ENCODE peak calls at places on chromosomes 13 and 19, in six cellular contexts. V, Q, A, N, W and R are unnamed samples.
A peak's percentile ranks its signal among the peaks of the same experiment; 100 is the strongest.

GRCh38 chr19:48492925-48493717 is 18.5 kb downstream of the LMTK3 start:
- DNase-seq in V (peak; percentile 99), Q (peak; percentile 95), A (no peak), N (peak; percentile 95), W (peak; percentile 95), R (peak; percentile 95)

GRCh38 chr13:105278797-105279425 is 1256.6 kb downstream of the EFNB2 start:
- DNase-seq in V (no peak), Q (no peak), A (no peak), N (no peak), W (no peak), R (no peak)

GRCh38 chr13:94020833-94021232 is 458.6 kb downstream of the DCT start:
- DNase-seq in V (no peak), Q (peak; percentile 10), A (no peak), N (no peak), W (no peak), R (no peak)

GRCh38 chr19:49894011-49894664 is 2.5 kb downstream of the IL4I1 start:
- DNase-seq in V (no peak), Q (no peak), A (no peak), N (no peak), W (peak; percentile 24), R (no peak)

GRCh38 chr13:60679928-60680693 is 283.1 kb downstream of the TDRD3 start:
- DNase-seq in V (no peak), Q (no peak), A (no peak), N (no peak), W (no peak), R (no peak)

GRCh38 chr19:33389574-33390119 is 16.1 kb downstream of the CEBPG start:
- DNase-seq in V (no peak), Q (no peak), A (no peak), N (no peak), W (peak; percentile 28), R (peak; percentile 41)

GRCh38 chr13:51781246-51782022 is 22.5 kb downstream of the DHRS12 start:
- DNase-seq in V (no peak), Q (peak; percentile 34), A (no peak), N (no peak), W (no peak), R (peak; percentile 47)

GRCh38 chr19:28406237-28406596 is 806.7 kb downstream of the UQCRFS1 start:
- DNase-seq in V (no peak), Q (no peak), A (peak; percentile 33), N (no peak), W (no peak), R (no peak)

GRCh38 chr19:38273499-38273898 is 9.1 kb downstream of the SPINT2 start:
- DNase-seq in V (no peak), Q (no peak), A (no peak), N (no peak), W (no peak), R (no peak)

GRCh38 chr13:112242777-112243176 is 133.4 kb upstream of the SPACA7 start:
- DNase-seq in V (no peak), Q (no peak), A (no peak), N (no peak), W (no peak), R (no peak)

GRCh38 chr13:82867284-82867683 is 1015.0 kb downstream of the SLITRK1 start:
- DNase-seq in V (no peak), Q (no peak), A (no peak), N (no peak), W (no peak), R (no peak)

GRCh38 chr13:52599853-52600603 is 42.2 kb upstream of the HNRNPA1L2 start:
- DNase-seq in V (no peak), Q (peak; percentile 29), A (no peak), N (peak; percentile 62), W (peak; percentile 47), R (peak; percentile 71)

GRCh38 chr13:81874681-81875661 is 1534.0 kb upstream of the SPRY2 start:
- DNase-seq in V (no peak), Q (no peak), A (no peak), N (no peak), W (no peak), R (no peak)

GRCh38 chr19:6735181-6735891 is 2.0 kb downstream of the GPR108 start:
- DNase-seq in V (no peak), Q (no peak), A (no peak), N (no peak), W (no peak), R (no peak)

GRCh38 chr13:87235621-87236020 is 435.6 kb upstream of the SLITRK5 start:
- DNase-seq in V (no peak), Q (no peak), A (no peak), N (no peak), W (no peak), R (no peak)

GRCh38 chr13:27005556-27005955 is 166.1 kb downstream of the USP12 start:
- DNase-seq in V (no peak), Q (no peak), A (no peak), N (no peak), W (no peak), R (no peak)

GRCh38 chr19:39858541-39858940 is 12.4 kb upstream of the FBL start:
- DNase-seq in V (no peak), Q (no peak), A (no peak), N (no peak), W (no peak), R (peak; percentile 62)

GRCh38 chr19:50377051-50377441 is 789 bp downstream of the NR1H2 start:
- DNase-seq in V (no peak), Q (peak; percentile 38), A (no peak), N (peak; percentile 30), W (peak; percentile 70), R (no peak)

GRCh38 chr13:66365101-66365500 is 865.0 kb downstream of the PCDH9 start:
- DNase-seq in V (no peak), Q (no peak), A (no peak), N (no peak), W (no peak), R (no peak)

GRCh38 chr13:27358420-27358819 is 66.0 kb upstream of the GTF3A start:
- DNase-seq in V (no peak), Q (no peak), A (no peak), N (no peak), W (no peak), R (no peak)

GRCh38 chr13:102277286-102277685 is 124.6 kb downstream of the FGF14 start:
- DNase-seq in V (peak; percentile 79), Q (no peak), A (no peak), N (no peak), W (no peak), R (peak; percentile 70)

GRCh38 chr13:110949116-110949515 is 34.2 kb upstream of the ANKRD10 start:
- DNase-seq in V (no peak), Q (no peak), A (no peak), N (no peak), W (no peak), R (no peak)

GRCh38 chr19:42961119-42961518 is 24.1 kb upstream of the PSG7 start:
- DNase-seq in V (no peak), Q (no peak), A (no peak), N (no peak), W (no peak), R (no peak)

GRCh38 chr19:9586764-9587163 is 2.5 kb upstream of the ZNF121 start:
- DNase-seq in V (no peak), Q (peak; percentile 45), A (peak; percentile 29), N (peak; percentile 26), W (peak; percentile 47), R (peak; percentile 49)

GRCh38 chr13:53142301-53142700 is 113.7 kb downstream of the OLFM4 start:
- DNase-seq in V (no peak), Q (no peak), A (no peak), N (no peak), W (no peak), R (no peak)

GRCh38 chr19:50053119-50053518 is 27.3 kb downstream of the ZNF473 start:
- DNase-seq in V (no peak), Q (no peak), A (no peak), N (no peak), W (no peak), R (no peak)

GRCh38 chr13:84400711-84401110 is 518.4 kb upstream of the SLITRK1 start:
- DNase-seq in V (no peak), Q (peak; percentile 91), A (no peak), N (no peak), W (no peak), R (no peak)